ENCODE peak calls at places on chromosomes 4 and X, in eight cellular contexts. G, R, P, F, N, V, Z and C are unnamed samples.

GRCh38 chr4:148415500-148415899 is 26.7 kb downstream of the NR3C2 start:
- DNase-seq in G (no peak), R (peak), P (no peak), F (no peak), N (no peak), V (peak), Z (peak), C (no peak)

GRCh38 chr4:35730414-35730813 is 513.9 kb downstream of the ARAP2 start:
- DNase-seq in G (no peak), R (no peak), P (no peak), F (no peak), N (no peak), V (no peak), Z (no peak), C (no peak)

GRCh38 chr4:175469519-175469918 is 342.5 kb downstream of the GPM6A start:
- DNase-seq in G (no peak), R (no peak), P (no peak), F (no peak), N (no peak), V (peak), Z (no peak), C (no peak)

GRCh38 chr4:73885570-73886230 is 16.5 kb downstream of the CXCL1 start:
- DNase-seq in G (no peak), R (no peak), P (no peak), F (no peak), N (no peak), V (peak), Z (no peak), C (no peak)

GRCh38 chr4:90597927-90598326 is 470.7 kb downstream of the CCSER1 start:
- DNase-seq in G (no peak), R (no peak), P (no peak), F (no peak), N (no peak), V (no peak), Z (no peak), C (no peak)

GRCh38 chr4:6834867-6835266 is 52.3 kb downstream of the KIAA0232 start:
- DNase-seq in G (no peak), R (no peak), P (no peak), F (no peak), N (no peak), V (no peak), Z (no peak), C (no peak)

GRCh38 chr4:143402776-143403550 is 66.3 kb downstream of the GAB1 start:
- DNase-seq in G (no peak), R (peak), P (no peak), F (no peak), N (no peak), V (no peak), Z (no peak), C (no peak)

GRCh38 chr4:55635282-55635681 is 816 bp downstream of the NMU start:
- DNase-seq in G (no peak), R (no peak), P (no peak), F (no peak), N (no peak), V (peak), Z (no peak), C (no peak)

GRCh38 chr4:94843222-94843621 is 85.5 kb downstream of the BMPR1B start:
- DNase-seq in G (no peak), R (peak), P (no peak), F (no peak), N (no peak), V (no peak), Z (no peak), C (no peak)

GRCh38 chr4:28225005-28225404 is 1364.4 kb downstream of the STIM2 start:
- DNase-seq in G (no peak), R (peak), P (no peak), F (no peak), N (no peak), V (peak), Z (peak), C (peak)

GRCh38 chrX:40952855-40953254 is 132.4 kb upstream of the USP9X start:
- DNase-seq in G (no peak), R (no peak), P (no peak), F (no peak), N (no peak), V (peak), Z (peak), C (no peak)

GRCh38 chrX:150955590-150955989 is 27.5 kb upstream of the HMGB3 start:
- DNase-seq in G (no peak), R (no peak), P (no peak), F (no peak), N (no peak), V (no peak), Z (no peak), C (no peak)

GRCh38 chrX:120428309-120428708 is 40.8 kb downstream of the LAMP2 start:
- DNase-seq in G (no peak), R (no peak), P (no peak), F (no peak), N (no peak), V (peak), Z (peak), C (no peak)

GRCh38 chr4:21885241-21885640 is 63.3 kb downstream of the KCNIP4 start:
- DNase-seq in G (no peak), R (no peak), P (no peak), F (no peak), N (no peak), V (peak), Z (peak), C (peak)

GRCh38 chrX:311156-312129 is 7.2 kb downstream of the GTPBP6 start:
- DNase-seq in G (no peak), R (no peak), P (no peak), F (peak), N (no peak), V (no peak), Z (no peak), C (no peak)

GRCh38 chr4:106367072-106367471 is 1.5 kb downstream of the GIMD1 start:
- DNase-seq in G (no peak), R (no peak), P (no peak), F (no peak), N (no peak), V (no peak), Z (no peak), C (no peak)

GRCh38 chr4:76674995-76675394 is 222.9 kb downstream of the SOWAHB start:
- DNase-seq in G (no peak), R (no peak), P (no peak), F (no peak), N (no peak), V (no peak), Z (no peak), C (no peak)

GRCh38 chrX:69133561-69134542 is 31.4 kb downstream of the PJA1 start:
- DNase-seq in G (no peak), R (peak), P (peak), F (no peak), N (no peak), V (peak), Z (peak), C (no peak)

GRCh38 chr4:22391548-22391947 is 124.3 kb downstream of the ADGRA3 start:
- DNase-seq in G (peak), R (no peak), P (peak), F (no peak), N (no peak), V (peak), Z (peak), C (peak)

GRCh38 chr4:751676-752075 is 46.0 kb downstream of the PCGF3 start:
- DNase-seq in G (no peak), R (no peak), P (no peak), F (peak), N (no peak), V (peak), Z (no peak), C (no peak)

GRCh38 chrX:41386222-41386990 is 52.4 kb downstream of the DDX3X start:
- DNase-seq in G (no peak), R (no peak), P (no peak), F (no peak), N (no peak), V (no peak), Z (no peak), C (no peak)

GRCh38 chr4:106362426-106362825 is 6.2 kb downstream of the GIMD1 start:
- DNase-seq in G (no peak), R (no peak), P (no peak), F (no peak), N (no peak), V (no peak), Z (no peak), C (no peak)

GRCh38 chrX:320126-320783 is 1.7 kb upstream of the GTPBP6 start:
- DNase-seq in G (no peak), R (no peak), P (no peak), F (peak), N (no peak), V (no peak), Z (peak), C (no peak)

GRCh38 chrX:39196192-39197102 is 395.2 kb downstream of the MID1IP1 start:
- DNase-seq in G (no peak), R (peak), P (no peak), F (no peak), N (peak), V (peak), Z (peak), C (peak)

GRCh38 chr4:145731026-145731425 is 51.1 kb downstream of the C4orf51 start:
- DNase-seq in G (peak), R (no peak), P (peak), F (no peak), N (peak), V (peak), Z (peak), C (peak)

GRCh38 chr4:153166971-153167501 is 37.2 kb upstream of the TRIM2 start:
- DNase-seq in G (no peak), R (no peak), P (no peak), F (no peak), N (no peak), V (peak), Z (peak), C (peak)

GRCh38 chr4:28341784-28342183 is 1481.1 kb downstream of the STIM2 start:
- DNase-seq in G (no peak), R (no peak), P (no peak), F (no peak), N (no peak), V (no peak), Z (no peak), C (no peak)

GRCh38 chr4:67744561-67745283 is 9.5 kb downstream of the GNRHR start:
- DNase-seq in G (no peak), R (no peak), P (no peak), F (no peak), N (no peak), V (peak), Z (no peak), C (no peak)

GRCh38 chrX:22110729-22111494 is 78.8 kb downstream of the PHEX start:
- DNase-seq in G (no peak), R (no peak), P (no peak), F (no peak), N (no peak), V (peak), Z (no peak), C (no peak)

GRCh38 chrX:34813618-34814017 is 129.0 kb upstream of the FAM47B start:
- DNase-seq in G (no peak), R (no peak), P (no peak), F (no peak), N (no peak), V (peak), Z (peak), C (no peak)

GRCh38 chr4:15526924-15527592 is 57.4 kb downstream of the CC2D2A start:
- DNase-seq in G (no peak), R (no peak), P (no peak), F (no peak), N (no peak), V (no peak), Z (no peak), C (no peak)

GRCh38 chrX:140432328-140433025 is 72.4 kb downstream of the SOX3 start:
- DNase-seq in G (no peak), R (no peak), P (no peak), F (no peak), N (peak), V (peak), Z (peak), C (no peak)

GRCh38 chr4:176805155-176805554 is 12.4 kb upstream of the VEGFC start:
- DNase-seq in G (peak), R (no peak), P (no peak), F (no peak), N (no peak), V (no peak), Z (peak), C (peak)

GRCh38 chr4:78578674-78579430 is 27.3 kb downstream of the ANXA3 start:
- DNase-seq in G (no peak), R (no peak), P (no peak), F (no peak), N (no peak), V (no peak), Z (no peak), C (no peak)

GRCh38 chr4:81606166-81606565 is 134.5 kb upstream of the RASGEF1B start:
- DNase-seq in G (no peak), R (no peak), P (no peak), F (no peak), N (no peak), V (no peak), Z (no peak), C (no peak)

GRCh38 chrX:36684053-36684452 is 324.1 kb upstream of the FAM47C start:
- DNase-seq in G (no peak), R (no peak), P (no peak), F (no peak), N (no peak), V (no peak), Z (no peak), C (no peak)

GRCh38 chrX:41273638-41274037 is 60.3 kb upstream of the DDX3X start:
- DNase-seq in G (no peak), R (no peak), P (no peak), F (no peak), N (no peak), V (no peak), Z (no peak), C (no peak)

GRCh38 chr4:185878633-185879032 is 66.6 kb upstream of the SORBS2 start:
- DNase-seq in G (no peak), R (no peak), P (no peak), F (no peak), N (no peak), V (no peak), Z (no peak), C (no peak)

GRCh38 chr4:185881427-185881826 is 69.4 kb upstream of the SORBS2 start:
- DNase-seq in G (no peak), R (no peak), P (no peak), F (no peak), N (no peak), V (peak), Z (peak), C (no peak)

GRCh38 chr4:185880571-185880970 is 68.6 kb upstream of the SORBS2 start:
- DNase-seq in G (no peak), R (no peak), P (no peak), F (no peak), N (no peak), V (no peak), Z (no peak), C (no peak)

GRCh38 chr4:185883591-185883990 is 71.6 kb upstream of the SORBS2 start:
- DNase-seq in G (no peak), R (no peak), P (no peak), F (no peak), N (no peak), V (no peak), Z (no peak), C (no peak)

DNA sequence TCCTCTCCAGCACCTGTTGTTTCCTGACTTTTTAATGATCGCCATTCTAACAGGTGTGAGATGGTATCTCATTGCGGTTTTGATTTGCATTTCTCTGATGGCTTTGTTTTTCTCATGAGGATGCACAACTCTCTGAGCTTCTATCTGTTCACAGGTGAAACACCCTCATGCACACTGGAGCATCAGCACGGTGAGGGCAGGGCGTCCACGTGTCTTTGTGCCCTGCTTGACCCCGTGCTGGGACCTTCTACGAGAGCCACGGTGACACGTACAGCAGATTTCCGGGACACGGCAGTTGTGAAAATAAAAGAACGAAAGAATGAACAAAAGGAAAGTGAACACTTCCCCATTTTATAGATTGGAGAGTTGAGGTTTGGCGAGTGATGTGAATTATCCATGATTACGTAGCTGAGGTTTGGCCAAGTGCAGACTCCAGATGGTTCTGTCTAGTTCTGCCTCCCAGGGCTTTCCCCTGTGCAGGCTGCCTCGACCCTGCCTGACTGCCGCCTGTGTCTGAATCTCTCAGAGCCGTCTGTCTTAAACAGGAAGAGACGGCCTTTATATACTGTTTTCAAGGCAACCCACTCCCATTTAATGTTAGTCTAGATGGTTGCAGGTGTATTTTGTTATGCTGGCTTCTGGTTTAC is 67.8 kb upstream of the SORBS2 start:
- DNase-seq in G (no peak), R (peak), P (no peak), F (no peak), N (no peak), V (no peak), Z (no peak), C (no peak)
- H3K4me3 ChIP-seq in G (no peak), R (peak), P (no peak), F (no peak), N (no peak), V (no peak), Z (no peak), C (no peak)

GRCh38 chr4:183797445-183798248 is 107.5 kb upstream of the STOX2 start:
- DNase-seq in G (no peak), R (no peak), P (no peak), F (peak), N (peak), V (peak), Z (peak), C (no peak)
- H3K4me3 ChIP-seq in G (peak), R (no peak), P (no peak), F (peak), N (peak), V (no peak), Z (peak), C (peak)

DNA sequence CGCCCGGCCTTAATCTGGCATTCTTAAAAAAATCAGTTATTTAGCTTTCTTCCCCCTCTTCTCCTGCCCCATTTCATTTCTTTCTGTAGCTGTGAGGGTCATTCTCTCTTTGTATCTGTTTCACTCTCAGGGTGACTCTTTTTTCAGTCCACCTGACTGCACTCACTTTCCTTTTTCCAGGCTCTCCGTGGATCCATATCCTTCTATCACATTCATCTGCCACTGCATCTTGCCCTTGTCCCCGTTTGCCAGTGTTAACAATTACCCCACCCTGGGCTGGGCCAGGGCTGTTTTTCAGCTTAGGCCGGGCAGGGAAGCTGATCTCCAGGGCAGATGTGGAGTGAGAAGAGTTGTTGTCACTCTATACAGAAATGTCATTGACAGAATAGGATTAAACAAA is 7.7 kb downstream of the FHL1 start:
- DNase-seq in G (no peak), R (no peak), P (no peak), F (no peak), N (no peak), V (no peak), Z (no peak), C (no peak)
- H3K4me3 ChIP-seq in G (no peak), R (no peak), P (no peak), F (no peak), N (no peak), V (no peak), Z (no peak), C (no peak)

GRCh38 chrX:9163153-9163790 is 129.3 kb upstream of the FAM9B start:
- DNase-seq in G (no peak), R (no peak), P (no peak), F (no peak), N (no peak), V (peak), Z (peak), C (no peak)
- H3K4me3 ChIP-seq in G (no peak), R (no peak), P (no peak), F (no peak), N (no peak), V (no peak), Z (no peak), C (no peak)

GRCh38 chr4:86940920-86941460 is 6.2 kb downstream of the AFF1 start:
- DNase-seq in G (no peak), R (no peak), P (no peak), F (no peak), N (no peak), V (no peak), Z (no peak), C (no peak)
- H3K4me3 ChIP-seq in G (no peak), R (peak), P (no peak), F (no peak), N (no peak), V (no peak), Z (no peak), C (no peak)

GRCh38 chrX:103428525-103428924 is 52.2 kb downstream of the BEX3 start:
- DNase-seq in G (no peak), R (no peak), P (no peak), F (no peak), N (no peak), V (no peak), Z (no peak), C (no peak)
- H3K4me3 ChIP-seq in G (no peak), R (no peak), P (no peak), F (no peak), N (no peak), V (no peak), Z (no peak), C (no peak)

DNA sequence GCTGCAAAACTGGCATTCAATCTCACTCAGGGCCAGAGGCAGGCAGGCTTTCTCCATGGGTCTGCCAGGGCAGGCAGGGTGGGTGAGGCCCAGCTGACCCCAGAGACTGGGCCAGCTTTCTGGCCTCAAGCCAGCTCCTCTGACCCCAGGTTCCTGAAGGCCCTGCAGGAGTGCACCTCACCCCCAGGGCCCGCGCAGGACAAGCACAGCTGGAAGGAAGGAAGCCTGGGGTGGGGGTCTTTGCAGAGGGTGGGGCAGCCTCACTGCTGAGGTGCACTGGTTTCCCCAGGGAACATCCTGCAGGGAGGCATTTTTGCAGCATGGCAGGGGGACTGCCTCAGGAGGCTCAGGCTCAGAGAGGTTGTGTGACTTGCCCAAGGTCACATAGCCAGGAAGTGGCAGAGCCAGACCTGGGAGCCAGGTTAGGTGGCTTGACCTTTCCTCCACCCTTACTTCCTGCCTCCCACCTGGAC is 31.5 kb upstream of the AFAP1 start:
- DNase-seq in G (no peak), R (no peak), P (no peak), F (no peak), N (no peak), V (no peak), Z (no peak), C (no peak)
- H3K4me3 ChIP-seq in G (no peak), R (no peak), P (no peak), F (peak), N (no peak), V (no peak), Z (no peak), C (no peak)